ENCODE peak calls at places on chromosomes 5 and 9, in five cellular contexts. One of them, this sample, is unnamed.

GRCh38 chr9:20066120-20066519 is 277.3 kb upstream of the SLC24A2 start:
- DNase-seq in T-cell: no peak
- DNase-seq in stimulated activated CD4-positive, alpha-beta T cell treated with anti-CD3 and anti-CD28 coated beads, TNF-alpha, amount 100 ng/mL, for 1 hour: no peak
- DNase-seq in dorsolateral prefrontal cortex: no peak
- DNase-seq in astrocyte of the spinal cord: no peak
- DNase-seq in this sample: no peak

GRCh38 chr9:36137392-36138004 is 965 bp downstream of the GLIPR2 start:
- DNase-seq in T-cell: no peak
- DNase-seq in stimulated activated CD4-positive, alpha-beta T cell treated with anti-CD3 and anti-CD28 coated beads, TNF-alpha, amount 100 ng/mL, for 1 hour: no peak
- DNase-seq in dorsolateral prefrontal cortex: no peak
- DNase-seq in astrocyte of the spinal cord: no peak
- DNase-seq in this sample: no peak

GRCh38 chr9:20040991-20041606 is 252.3 kb upstream of the SLC24A2 start:
- DNase-seq in T-cell: no peak
- DNase-seq in stimulated activated CD4-positive, alpha-beta T cell treated with anti-CD3 and anti-CD28 coated beads, TNF-alpha, amount 100 ng/mL, for 1 hour: no peak
- DNase-seq in dorsolateral prefrontal cortex: peak
- DNase-seq in astrocyte of the spinal cord: no peak
- DNase-seq in this sample: no peak

GRCh38 chr9:130331573-130331972 is 66.0 kb downstream of the HMCN2 start:
- DNase-seq in T-cell: no peak
- DNase-seq in stimulated activated CD4-positive, alpha-beta T cell treated with anti-CD3 and anti-CD28 coated beads, TNF-alpha, amount 100 ng/mL, for 1 hour: no peak
- DNase-seq in dorsolateral prefrontal cortex: no peak
- DNase-seq in astrocyte of the spinal cord: no peak
- DNase-seq in this sample: no peak

GRCh38 chr9:2082802-2083201 is 67.7 kb downstream of the SMARCA2 start:
- DNase-seq in T-cell: no peak
- DNase-seq in stimulated activated CD4-positive, alpha-beta T cell treated with anti-CD3 and anti-CD28 coated beads, TNF-alpha, amount 100 ng/mL, for 1 hour: no peak
- DNase-seq in dorsolateral prefrontal cortex: no peak
- DNase-seq in astrocyte of the spinal cord: no peak
- DNase-seq in this sample: no peak

GRCh38 chr5:57834829-57835554 is 352.4 kb upstream of the ACTBL2 start:
- DNase-seq in T-cell: no peak
- DNase-seq in stimulated activated CD4-positive, alpha-beta T cell treated with anti-CD3 and anti-CD28 coated beads, TNF-alpha, amount 100 ng/mL, for 1 hour: no peak
- DNase-seq in dorsolateral prefrontal cortex: no peak
- DNase-seq in astrocyte of the spinal cord: peak
- DNase-seq in this sample: peak

GRCh38 chr9:86282979-86283535 is 719 bp upstream of the ISCA1 start:
- DNase-seq in T-cell: no peak
- DNase-seq in stimulated activated CD4-positive, alpha-beta T cell treated with anti-CD3 and anti-CD28 coated beads, TNF-alpha, amount 100 ng/mL, for 1 hour: no peak
- DNase-seq in dorsolateral prefrontal cortex: peak
- DNase-seq in astrocyte of the spinal cord: peak
- DNase-seq in this sample: peak

GRCh38 chr5:170126626-170127025 is 20.9 kb downstream of the FOXI1 start:
- DNase-seq in T-cell: no peak
- DNase-seq in stimulated activated CD4-positive, alpha-beta T cell treated with anti-CD3 and anti-CD28 coated beads, TNF-alpha, amount 100 ng/mL, for 1 hour: no peak
- DNase-seq in dorsolateral prefrontal cortex: no peak
- DNase-seq in astrocyte of the spinal cord: no peak
- DNase-seq in this sample: no peak

GRCh38 chr9:89879276-89879675 is 274.5 kb downstream of the GADD45G start:
- DNase-seq in T-cell: no peak
- DNase-seq in stimulated activated CD4-positive, alpha-beta T cell treated with anti-CD3 and anti-CD28 coated beads, TNF-alpha, amount 100 ng/mL, for 1 hour: no peak
- DNase-seq in dorsolateral prefrontal cortex: peak
- DNase-seq in astrocyte of the spinal cord: no peak
- DNase-seq in this sample: no peak

GRCh38 chr5:142512680-142513042 is 173.2 kb downstream of the FGF1 start:
- DNase-seq in T-cell: no peak
- DNase-seq in stimulated activated CD4-positive, alpha-beta T cell treated with anti-CD3 and anti-CD28 coated beads, TNF-alpha, amount 100 ng/mL, for 1 hour: no peak
- DNase-seq in dorsolateral prefrontal cortex: no peak
- DNase-seq in astrocyte of the spinal cord: peak
- DNase-seq in this sample: peak

GRCh38 chr9:101711330-101711941 is 27.0 kb downstream of the GRIN3A start:
- DNase-seq in T-cell: peak
- DNase-seq in stimulated activated CD4-positive, alpha-beta T cell treated with anti-CD3 and anti-CD28 coated beads, TNF-alpha, amount 100 ng/mL, for 1 hour: no peak
- DNase-seq in dorsolateral prefrontal cortex: no peak
- DNase-seq in astrocyte of the spinal cord: no peak
- DNase-seq in this sample: no peak

GRCh38 chr5:124746916-124747769 is 704 bp upstream of the ZNF608 start:
- DNase-seq in T-cell: no peak
- DNase-seq in stimulated activated CD4-positive, alpha-beta T cell treated with anti-CD3 and anti-CD28 coated beads, TNF-alpha, amount 100 ng/mL, for 1 hour: no peak
- DNase-seq in dorsolateral prefrontal cortex: peak
- DNase-seq in astrocyte of the spinal cord: peak
- DNase-seq in this sample: peak

GRCh38 chr9:127844821-127845359 is 9.6 kb downstream of the ENG start:
- DNase-seq in T-cell: no peak
- DNase-seq in stimulated activated CD4-positive, alpha-beta T cell treated with anti-CD3 and anti-CD28 coated beads, TNF-alpha, amount 100 ng/mL, for 1 hour: no peak
- DNase-seq in dorsolateral prefrontal cortex: no peak
- DNase-seq in astrocyte of the spinal cord: no peak
- DNase-seq in this sample: peak

GRCh38 chr9:35791321-35791921 is at the start of gene NPR2:
- DNase-seq in T-cell: no peak
- DNase-seq in stimulated activated CD4-positive, alpha-beta T cell treated with anti-CD3 and anti-CD28 coated beads, TNF-alpha, amount 100 ng/mL, for 1 hour: no peak
- DNase-seq in dorsolateral prefrontal cortex: no peak
- DNase-seq in astrocyte of the spinal cord: no peak
- DNase-seq in this sample: no peak